ENCODE peak calls at places on chromosome 20, in seven cellular contexts. One of them, this sample, is unnamed. For H3K4me1, the result is how much of the 10 kb centered on the place peaks cover.

GRCh38 chr20:18279231-18279630 is 9.1 kb upstream of the ZNF133 start:
- DNase-seq in endodermal cell: no peak
- DNase-seq in trophoblast cell: no peak
- DNase-seq in naive thymus-derived CD4-positive, alpha-beta T cell: no peak
- DNase-seq in Peyer's patch: no peak
- DNase-seq in IMR-90: no peak
- DNase-seq in GM12878: no peak
- DNase-seq in this sample: no peak

GRCh38 chr20:63624486-63624885 is 2.4 kb downstream of the GMEB2 start:
- DNase-seq in endodermal cell: peak
- DNase-seq in trophoblast cell: peak
- DNase-seq in naive thymus-derived CD4-positive, alpha-beta T cell: no peak
- DNase-seq in Peyer's patch: no peak
- DNase-seq in IMR-90: peak
- DNase-seq in GM12878: no peak
- DNase-seq in this sample: no peak

GRCh38 chr20:38935285-38935684 is 9.1 kb downstream of the FAM83D start:
- DNase-seq in endodermal cell: no peak
- DNase-seq in trophoblast cell: peak
- DNase-seq in naive thymus-derived CD4-positive, alpha-beta T cell: no peak
- DNase-seq in Peyer's patch: no peak
- DNase-seq in IMR-90: no peak
- DNase-seq in GM12878: no peak
- DNase-seq in this sample: no peak

GRCh38 chr20:24160563-24161355 is 172.2 kb upstream of the GGTLC1 start:
- DNase-seq in endodermal cell: peak
- DNase-seq in trophoblast cell: peak
- DNase-seq in naive thymus-derived CD4-positive, alpha-beta T cell: no peak
- DNase-seq in Peyer's patch: no peak
- DNase-seq in IMR-90: peak
- DNase-seq in GM12878: no peak
- DNase-seq in this sample: no peak

GRCh38 chr20:7285918-7286556 is 518.6 kb downstream of the BMP2 start:
- DNase-seq in endodermal cell: peak
- DNase-seq in trophoblast cell: peak
- DNase-seq in naive thymus-derived CD4-positive, alpha-beta T cell: peak
- DNase-seq in Peyer's patch: no peak
- DNase-seq in IMR-90: peak
- DNase-seq in GM12878: peak
- DNase-seq in this sample: no peak

GRCh38 chr20:7586481-7586880 is 353.8 kb downstream of the HAO1 start:
- DNase-seq in endodermal cell: no peak
- DNase-seq in trophoblast cell: no peak
- DNase-seq in naive thymus-derived CD4-positive, alpha-beta T cell: no peak
- DNase-seq in Peyer's patch: no peak
- DNase-seq in IMR-90: no peak
- DNase-seq in GM12878: no peak
- DNase-seq in this sample: no peak

GRCh38 chr20:33211817-33212424 is 5.2 kb upstream of the BPIFA3 start:
- DNase-seq in endodermal cell: peak
- DNase-seq in trophoblast cell: peak
- DNase-seq in naive thymus-derived CD4-positive, alpha-beta T cell: no peak
- DNase-seq in Peyer's patch: no peak
- DNase-seq in IMR-90: peak
- DNase-seq in GM12878: no peak
- DNase-seq in this sample: peak

GRCh38 chr20:37693203-37693602 is 627 bp upstream of the CTNNBL1 start:
- DNase-seq in endodermal cell: peak
- DNase-seq in trophoblast cell: no peak
- DNase-seq in naive thymus-derived CD4-positive, alpha-beta T cell: no peak
- DNase-seq in Peyer's patch: no peak
- DNase-seq in IMR-90: no peak
- DNase-seq in GM12878: no peak
- DNase-seq in this sample: no peak

GRCh38 chr20:48180637-48181036 is 395.4 kb upstream of the SULF2 start:
- DNase-seq in endodermal cell: no peak
- DNase-seq in trophoblast cell: no peak
- DNase-seq in naive thymus-derived CD4-positive, alpha-beta T cell: no peak
- DNase-seq in Peyer's patch: no peak
- DNase-seq in IMR-90: peak
- DNase-seq in GM12878: no peak
- DNase-seq in this sample: no peak

GRCh38 chr20:17571153-17571527 is 1.3 kb downstream of the DSTN start:
- DNase-seq in endodermal cell: no peak
- DNase-seq in trophoblast cell: no peak
- DNase-seq in naive thymus-derived CD4-positive, alpha-beta T cell: no peak
- DNase-seq in Peyer's patch: no peak
- DNase-seq in IMR-90: no peak
- DNase-seq in GM12878: no peak
- DNase-seq in this sample: no peak

GRCh38 chr20:62303327-62304226 is 780 bp downstream of the ADRM1 start:
- DNase-seq in endodermal cell: no peak
- DNase-seq in trophoblast cell: peak
- DNase-seq in naive thymus-derived CD4-positive, alpha-beta T cell: peak
- DNase-seq in Peyer's patch: no peak
- DNase-seq in IMR-90: no peak
- DNase-seq in GM12878: no peak
- DNase-seq in this sample: no peak

GRCh38 chr20:3239026-3239866 is at the start of gene SLC4A11:
- DNase-seq in endodermal cell: peak
- DNase-seq in trophoblast cell: peak
- DNase-seq in naive thymus-derived CD4-positive, alpha-beta T cell: peak
- DNase-seq in Peyer's patch: no peak
- DNase-seq in IMR-90: peak
- DNase-seq in GM12878: no peak
- DNase-seq in this sample: no peak

GRCh38 chr20:1371830-1372539 is 20.9 kb downstream of the FKBP1A start:
- DNase-seq in endodermal cell: no peak
- DNase-seq in trophoblast cell: no peak
- DNase-seq in naive thymus-derived CD4-positive, alpha-beta T cell: no peak
- DNase-seq in Peyer's patch: no peak
- DNase-seq in IMR-90: no peak
- DNase-seq in GM12878: no peak
- DNase-seq in this sample: no peak

GRCh38 chr20:10483691-10484090 is 48.6 kb downstream of the SLX4IP start:
- DNase-seq in endodermal cell: no peak
- DNase-seq in trophoblast cell: no peak
- DNase-seq in naive thymus-derived CD4-positive, alpha-beta T cell: no peak
- DNase-seq in Peyer's patch: no peak
- DNase-seq in IMR-90: no peak
- DNase-seq in GM12878: no peak
- DNase-seq in this sample: no peak

GRCh38 chr20:36102809-36103596 is 51.5 kb upstream of the EPB41L1 start:
- DNase-seq in endodermal cell: no peak
- DNase-seq in trophoblast cell: no peak
- DNase-seq in naive thymus-derived CD4-positive, alpha-beta T cell: no peak
- DNase-seq in Peyer's patch: no peak
- DNase-seq in IMR-90: no peak
- DNase-seq in GM12878: no peak
- DNase-seq in this sample: no peak

GRCh38 chr20:436476-436875 is 25.9 kb downstream of the TBC1D20 start:
- DNase-seq in endodermal cell: no peak
- DNase-seq in trophoblast cell: no peak
- DNase-seq in naive thymus-derived CD4-positive, alpha-beta T cell: no peak
- DNase-seq in Peyer's patch: no peak
- DNase-seq in IMR-90: no peak
- DNase-seq in GM12878: no peak
- DNase-seq in this sample: no peak

GRCh38 chr20:20368414-20369352 is 779 bp downstream of the INSM1 start:
- DNase-seq in endodermal cell: peak
- DNase-seq in trophoblast cell: no peak
- DNase-seq in naive thymus-derived CD4-positive, alpha-beta T cell: peak
- DNase-seq in Peyer's patch: no peak
- DNase-seq in IMR-90: no peak
- DNase-seq in GM12878: no peak
- DNase-seq in this sample: no peak
- H3K4me3 ChIP-seq in endodermal cell: no peak
- H3K4me3 ChIP-seq in trophoblast cell: peak
- H3K4me3 ChIP-seq in naive thymus-derived CD4-positive, alpha-beta T cell: no peak
- H3K4me3 ChIP-seq in Peyer's patch: peak
- H3K4me3 ChIP-seq in IMR-90: peak
- H3K4me3 ChIP-seq in GM12878: peak
- H3K4me3 ChIP-seq in this sample: no peak

GRCh38 chr20:14729390-14729789 is 392.0 kb upstream of the FLRT3 start:
- DNase-seq in endodermal cell: no peak
- DNase-seq in trophoblast cell: no peak
- DNase-seq in naive thymus-derived CD4-positive, alpha-beta T cell: no peak
- DNase-seq in Peyer's patch: no peak
- DNase-seq in IMR-90: no peak
- DNase-seq in GM12878: no peak
- DNase-seq in this sample: no peak
- H3K4me1 ChIP-seq in endodermal cell: under half
- H3K4me1 ChIP-seq in trophoblast cell: under half
- H3K4me1 ChIP-seq in naive thymus-derived CD4-positive, alpha-beta T cell: under half
- H3K4me1 ChIP-seq in Peyer's patch: under half
- H3K4me1 ChIP-seq in IMR-90: under half
- H3K4me1 ChIP-seq in GM12878: under half
- H3K4me1 ChIP-seq in this sample: under half

GRCh38 chr20:60806824-60807223 is 445.2 kb upstream of the CDH4 start:
- DNase-seq in endodermal cell: no peak
- DNase-seq in trophoblast cell: no peak
- DNase-seq in naive thymus-derived CD4-positive, alpha-beta T cell: no peak
- DNase-seq in Peyer's patch: no peak
- DNase-seq in IMR-90: no peak
- DNase-seq in GM12878: no peak
- DNase-seq in this sample: no peak

GRCh38 chr20:60810561-60810960 is 441.5 kb upstream of the CDH4 start:
- DNase-seq in endodermal cell: no peak
- DNase-seq in trophoblast cell: no peak
- DNase-seq in naive thymus-derived CD4-positive, alpha-beta T cell: no peak
- DNase-seq in Peyer's patch: no peak
- DNase-seq in IMR-90: no peak
- DNase-seq in GM12878: no peak
- DNase-seq in this sample: no peak

GRCh38 chr20:60808003-60808402 is 444.1 kb upstream of the CDH4 start:
- DNase-seq in endodermal cell: no peak
- DNase-seq in trophoblast cell: no peak
- DNase-seq in naive thymus-derived CD4-positive, alpha-beta T cell: no peak
- DNase-seq in Peyer's patch: no peak
- DNase-seq in IMR-90: no peak
- DNase-seq in GM12878: no peak
- DNase-seq in this sample: no peak

GRCh38 chr20:60804918-60805631 is 447.0 kb upstream of the CDH4 start:
- DNase-seq in endodermal cell: peak
- DNase-seq in trophoblast cell: no peak
- DNase-seq in naive thymus-derived CD4-positive, alpha-beta T cell: no peak
- DNase-seq in Peyer's patch: no peak
- DNase-seq in IMR-90: no peak
- DNase-seq in GM12878: no peak
- DNase-seq in this sample: no peak

GRCh38 chr20:60808701-60809100 is 443.4 kb upstream of the CDH4 start:
- DNase-seq in endodermal cell: no peak
- DNase-seq in trophoblast cell: no peak
- DNase-seq in naive thymus-derived CD4-positive, alpha-beta T cell: no peak
- DNase-seq in Peyer's patch: no peak
- DNase-seq in IMR-90: no peak
- DNase-seq in GM12878: no peak
- DNase-seq in this sample: no peak
- H3K4me3 ChIP-seq in endodermal cell: no peak
- H3K4me3 ChIP-seq in trophoblast cell: no peak
- H3K4me3 ChIP-seq in naive thymus-derived CD4-positive, alpha-beta T cell: no peak
- H3K4me3 ChIP-seq in Peyer's patch: no peak
- H3K4me3 ChIP-seq in IMR-90: no peak
- H3K4me3 ChIP-seq in GM12878: no peak
- H3K4me3 ChIP-seq in this sample: no peak

DNA sequence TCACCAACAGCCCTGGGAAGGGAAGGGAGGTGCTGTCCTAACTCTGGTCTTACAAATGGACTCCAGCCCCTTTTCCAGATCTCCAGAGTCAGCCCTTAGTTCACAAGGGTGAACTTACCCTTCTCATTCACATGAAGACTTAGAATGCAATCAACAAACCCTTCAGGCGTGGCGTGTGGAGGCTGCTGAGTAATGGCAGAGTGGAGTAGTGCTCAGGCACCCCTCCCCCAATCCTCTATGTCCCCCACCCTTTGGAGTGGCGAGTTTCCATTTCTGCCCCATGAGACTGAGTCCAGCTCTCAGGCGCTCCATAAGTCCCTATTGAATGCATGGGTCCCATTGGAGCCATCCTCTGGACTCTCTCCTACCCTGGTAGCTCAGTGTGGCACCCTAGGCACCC is 3.3 kb downstream of the SNAI1 start:
- DNase-seq in endodermal cell: no peak
- DNase-seq in trophoblast cell: peak
- DNase-seq in naive thymus-derived CD4-positive, alpha-beta T cell: no peak
- DNase-seq in Peyer's patch: no peak
- DNase-seq in IMR-90: no peak
- DNase-seq in GM12878: no peak
- DNase-seq in this sample: no peak
- H3K4me1 ChIP-seq in endodermal cell: under half
- H3K4me1 ChIP-seq in trophoblast cell: half or more
- H3K4me1 ChIP-seq in naive thymus-derived CD4-positive, alpha-beta T cell: under half
- H3K4me1 ChIP-seq in Peyer's patch: under half
- H3K4me1 ChIP-seq in IMR-90: under half
- H3K4me1 ChIP-seq in GM12878: under half
- H3K4me1 ChIP-seq in this sample: under half